ENCODE peak calls at places on chromosomes 1 and 21, in seven cellular contexts. S is naive thymus-derived CD4-positive, alpha-beta T cell; T is heart right ventricle; A is IMR-90; I is PC-9; P is CD8-positive, alpha-beta T cell; W is heart left ventricle. D is an unnamed sample.

GRCh38 chr1:152112101-152112884 is 3.0 kb downstream of the TCHH start:
- DNase-seq in T (peak; percentile 12), S (no peak), A (peak; percentile 7), I (no peak), P (no peak), W (no peak), D (peak; percentile 46)

GRCh38 chr1:1625824-1626206 is 6.2 kb upstream of the MMP23B start:
- DNase-seq in A (no peak), P (no peak), S (no peak), I (no peak), T (no peak), W (peak; percentile 54), D (peak; percentile 38)

GRCh38 chr1:25863486-25864262 is 4.4 kb upstream of the AUNIP start:
- DNase-seq in A (no peak), I (no peak), P (no peak), S (no peak), T (no peak), W (no peak), D (no peak)

GRCh38 chr1:96651517-96651916 is 70.1 kb upstream of the PTBP2 start:
- DNase-seq in A (no peak), W (no peak), S (no peak), I (no peak), P (no peak), T (no peak), D (no peak)

GRCh38 chr1:45211061-45211460 is 4.7 kb upstream of the ZSWIM5 start:
- DNase-seq in S (no peak), W (no peak), I (no peak), P (no peak), T (no peak), A (no peak), D (no peak)

GRCh38 chr1:184114818-184115398 is 63.4 kb downstream of the TSEN15 start:
- DNase-seq in T (no peak), W (no peak), A (no peak), S (no peak), I (no peak), P (no peak), D (no peak)

GRCh38 chr1:244865028-244865371 is 657 bp upstream of the HNRNPU start:
- DNase-seq in W (no peak), A (no peak), S (no peak), T (peak; percentile 23), P (peak; percentile 12), I (peak; percentile 26), D (no peak)

GRCh38 chr1:2962061-2962460 is 59.2 kb upstream of the ACTRT2 start:
- DNase-seq in W (peak; percentile 21), P (no peak), A (no peak), T (no peak), I (no peak), S (no peak), D (no peak)

GRCh38 chr1:246526915-246527314 is 19.8 kb upstream of the SMYD3 start:
- DNase-seq in P (no peak), A (no peak), S (no peak), T (no peak), I (no peak), W (no peak), D (no peak)

GRCh38 chr1:44315521-44315920 is 39.5 kb downstream of the ERI3 start:
- DNase-seq in W (no peak), A (no peak), S (no peak), P (no peak), I (no peak), T (no peak), D (no peak)

GRCh38 chr21:33801424-33802405 is 113.9 kb downstream of the ATP5PO start:
- DNase-seq in S (no peak), P (no peak), I (peak; percentile 72), W (no peak), T (no peak), A (peak; percentile 80), D (no peak)

DNA sequence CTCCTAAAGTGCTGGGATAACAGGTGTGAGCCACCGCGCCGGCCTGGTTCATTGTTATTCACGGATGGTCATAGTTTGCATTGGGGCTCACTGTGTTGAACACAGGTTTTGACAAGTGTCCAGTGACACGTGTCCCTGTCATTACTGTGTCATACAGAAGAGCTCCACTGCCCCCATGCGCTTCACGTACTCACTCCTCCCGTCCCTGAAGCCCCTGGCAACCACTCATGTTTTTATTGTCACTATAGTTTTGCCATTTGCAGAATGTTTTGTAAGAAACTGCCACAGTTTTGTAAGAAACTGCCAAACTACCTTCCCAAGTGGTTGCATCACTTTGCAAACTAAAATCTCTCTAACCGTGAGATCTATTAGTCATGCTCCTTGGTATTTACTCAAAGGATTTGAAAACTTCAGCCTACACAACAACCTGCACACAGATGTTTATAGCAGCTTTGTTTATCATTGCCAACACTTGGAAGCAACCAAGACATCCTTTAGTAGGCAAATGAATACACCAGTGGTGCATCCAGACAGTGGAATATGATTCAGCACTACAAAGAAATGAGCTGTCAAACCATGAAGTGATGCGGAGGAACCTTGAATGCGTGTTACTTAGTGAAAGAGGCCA is 163.2 kb upstream of the COL6A1 start:
- DNase-seq in P (no peak), S (no peak), I (peak; percentile 14), A (peak; percentile 90), W (no peak), T (no peak), D (no peak)
- H3K4me1 ChIP-seq in P (peaks cover 3% of the 10 kb centered on the region), S (no peaks in the 10 kb centered on the region), I (peaks cover 16% of the 10 kb centered on the region), A (peaks cover 16% of the 10 kb centered on the region), W (no peaks in the 10 kb centered on the region), T (no peaks in the 10 kb centered on the region), D (no peaks in the 10 kb centered on the region)

GRCh38 chr21:45977396-45977795 is 4.2 kb upstream of the COL6A1 start:
- DNase-seq in I (no peak), P (no peak), A (no peak), T (peak; percentile 55), W (peak; percentile 65), S (no peak), D (peak; percentile 66)

GRCh38 chr21:45979651-45980050 is 1.9 kb upstream of the COL6A1 start:
- DNase-seq in P (no peak), S (no peak), I (no peak), A (no peak), W (no peak), T (peak; percentile 11), D (peak; percentile 33)

GRCh38 chr21:45980697-45981096 is 873 bp upstream of the COL6A1 start:
- DNase-seq in W (no peak), A (no peak), I (no peak), S (no peak), P (no peak), T (no peak), D (no peak)

GRCh38 chr21:45980271-45980670 is 1.3 kb upstream of the COL6A1 start:
- DNase-seq in S (no peak), T (no peak), P (no peak), W (no peak), A (no peak), I (no peak), D (no peak)

GRCh38 chr21:45979141-45979631 is 2.4 kb upstream of the COL6A1 start:
- DNase-seq in T (peak; percentile 16), S (no peak), W (peak; percentile 63), P (no peak), I (no peak), A (no peak), D (peak; percentile 30)
- H3K27me3 ChIP-seq in T (peaks cover 43% of the 10 kb centered on the region), S (no peaks in the 10 kb centered on the region), W (no peaks in the 10 kb centered on the region), P (no peaks in the 10 kb centered on the region), I (no peaks in the 10 kb centered on the region), A (no peaks in the 10 kb centered on the region), D (no peaks in the 10 kb centered on the region)

GRCh38 chr1:94296018-94296417 is 58.6 kb upstream of the ARHGAP29 start:
- DNase-seq in P (no peak), A (peak; percentile 84), T (no peak), I (no peak), S (no peak), W (no peak), D (no peak)
- H3K4me1 ChIP-seq in P (no peaks in the 10 kb centered on the region), A (peaks cover 10% of the 10 kb centered on the region), T (peaks cover 34% of the 10 kb centered on the region), I (peaks cover 33% of the 10 kb centered on the region), S (no peaks in the 10 kb centered on the region), W (peaks cover 5% of the 10 kb centered on the region), D (no peaks in the 10 kb centered on the region)

DNA sequence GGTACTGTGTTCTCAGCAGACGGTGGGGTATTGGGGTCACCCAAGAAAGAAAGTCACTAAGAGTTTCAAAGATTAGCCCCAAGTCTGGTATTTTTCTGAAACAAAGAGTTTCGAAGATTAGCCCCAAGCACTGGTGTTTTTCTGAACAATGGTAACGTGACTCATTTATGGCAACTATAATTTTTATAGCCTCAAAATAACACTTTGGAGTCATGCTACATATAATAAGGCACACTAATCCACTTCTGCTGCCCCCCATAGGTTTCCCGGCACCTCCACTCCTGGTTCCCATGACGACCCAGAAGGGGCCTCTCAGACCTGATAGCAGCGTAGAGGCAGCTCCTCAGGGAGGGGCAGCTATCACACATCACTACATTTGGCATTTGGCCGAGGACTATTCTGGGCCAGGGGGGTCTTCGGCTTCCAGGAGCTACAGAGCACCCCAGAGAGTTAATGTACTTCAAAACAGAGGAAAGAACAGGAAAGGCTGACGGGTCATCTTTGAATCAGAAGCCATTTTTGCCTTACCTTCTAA is 23.3 kb downstream of the CAPN8 start:
- DNase-seq in W (no peak), S (no peak), T (no peak), P (no peak), I (no peak), A (no peak), D (no peak)
- H3K27me3 ChIP-seq in W (peaks cover 4% of the 10 kb centered on the region), S (no peaks in the 10 kb centered on the region), T (peaks cover 7% of the 10 kb centered on the region), P (no peaks in the 10 kb centered on the region), I (no peaks in the 10 kb centered on the region), A (peaks cover 41% of the 10 kb centered on the region), D (no peaks in the 10 kb centered on the region)

D was measured in aorta.